ENCODE peak calls at places on chromosomes 7 and 10, in four cellular contexts. One of them, this sample, is unnamed.

GRCh38 chr10:119413738-119414611 is 128.5 kb downstream of the RGS10 start:
- DNase-seq in CD8-positive, alpha-beta T cell: no peak
- DNase-seq in BE2C: no peak
- DNase-seq in neural progenitor cell: no peak
- DNase-seq in this sample: peak; percentile 67

GRCh38 chr7:85186521-85187241 is at the start of gene SEMA3D:
- DNase-seq in neural progenitor cell: peak; percentile 92
- DNase-seq in BE2C: peak; percentile 88
- DNase-seq in CD8-positive, alpha-beta T cell: no peak
- DNase-seq in this sample: peak; percentile 98

GRCh38 chr7:79307376-79307775 is 146.1 kb downstream of the MAGI2 start:
- DNase-seq in BE2C: no peak
- DNase-seq in CD8-positive, alpha-beta T cell: no peak
- DNase-seq in neural progenitor cell: no peak
- DNase-seq in this sample: no peak

GRCh38 chr7:140625908-140626868 is 14.4 kb downstream of the DENND2A start:
- DNase-seq in CD8-positive, alpha-beta T cell: no peak
- DNase-seq in neural progenitor cell: peak; percentile 48
- DNase-seq in BE2C: peak; percentile 79
- DNase-seq in this sample: peak; percentile 99

GRCh38 chr7:5494683-5495561 is 71.3 kb upstream of the TNRC18 start:
- DNase-seq in neural progenitor cell: peak; percentile 90
- DNase-seq in CD8-positive, alpha-beta T cell: peak; percentile 56
- DNase-seq in BE2C: peak; percentile 85
- DNase-seq in this sample: peak; percentile 88

GRCh38 chr7:16644987-16645592 is 464 bp downstream of the ANKMY2 start:
- DNase-seq in CD8-positive, alpha-beta T cell: no peak
- DNase-seq in neural progenitor cell: peak; percentile 75
- DNase-seq in BE2C: no peak
- DNase-seq in this sample: peak; percentile 75

GRCh38 chr10:117411440-117412428 is 36.5 kb upstream of the PDZD8 start:
- DNase-seq in BE2C: peak; percentile 80
- DNase-seq in neural progenitor cell: no peak
- DNase-seq in CD8-positive, alpha-beta T cell: no peak
- DNase-seq in this sample: no peak

GRCh38 chr7:91082854-91083495 is 181.3 kb upstream of the FZD1 start:
- DNase-seq in neural progenitor cell: no peak
- DNase-seq in CD8-positive, alpha-beta T cell: no peak
- DNase-seq in BE2C: no peak
- DNase-seq in this sample: peak; percentile 47

GRCh38 chr10:91590142-91590903 is 42.5 kb downstream of the PPP1R3C start:
- DNase-seq in neural progenitor cell: no peak
- DNase-seq in BE2C: no peak
- DNase-seq in CD8-positive, alpha-beta T cell: no peak
- DNase-seq in this sample: no peak

GRCh38 chr10:24617771-24618396 is 105.8 kb downstream of the ARHGAP21 start:
- DNase-seq in neural progenitor cell: peak; percentile 75
- DNase-seq in BE2C: peak; percentile 51
- DNase-seq in CD8-positive, alpha-beta T cell: peak; percentile 3
- DNase-seq in this sample: peak; percentile 57

GRCh38 chr10:117413928-117414618 is 38.8 kb upstream of the PDZD8 start:
- DNase-seq in CD8-positive, alpha-beta T cell: no peak
- DNase-seq in neural progenitor cell: no peak
- DNase-seq in BE2C: no peak
- DNase-seq in this sample: no peak

GRCh38 chr10:127408733-127409132 is 140.4 kb upstream of the NPS start:
- DNase-seq in neural progenitor cell: no peak
- DNase-seq in BE2C: no peak
- DNase-seq in CD8-positive, alpha-beta T cell: no peak
- DNase-seq in this sample: no peak

GRCh38 chr7:8742837-8743236 is 309.4 kb downstream of the NXPH1 start:
- DNase-seq in BE2C: no peak
- DNase-seq in CD8-positive, alpha-beta T cell: no peak
- DNase-seq in neural progenitor cell: no peak
- DNase-seq in this sample: no peak

GRCh38 chr10:31133628-31134302 is 102.1 kb upstream of the ZNF438 start:
- DNase-seq in CD8-positive, alpha-beta T cell: peak; percentile 37
- DNase-seq in neural progenitor cell: peak; percentile 92
- DNase-seq in BE2C: peak; percentile 92
- DNase-seq in this sample: peak; percentile 93

GRCh38 chr10:49379596-49380410 is 16.1 kb downstream of the DRGX start:
- DNase-seq in neural progenitor cell: no peak
- DNase-seq in CD8-positive, alpha-beta T cell: no peak
- DNase-seq in BE2C: no peak
- DNase-seq in this sample: no peak

GRCh38 chr7:141785711-141786552 is 4.1 kb upstream of the TAS2R5 start:
- DNase-seq in neural progenitor cell: peak; percentile 62
- DNase-seq in CD8-positive, alpha-beta T cell: no peak
- DNase-seq in BE2C: peak; percentile 18
- DNase-seq in this sample: peak; percentile 26

GRCh38 chr10:79190740-79191261 is 122.0 kb downstream of the ZMIZ1 start:
- DNase-seq in BE2C: no peak
- DNase-seq in neural progenitor cell: no peak
- DNase-seq in CD8-positive, alpha-beta T cell: no peak
- DNase-seq in this sample: no peak

GRCh38 chr7:36224916-36225858 is 72.1 kb downstream of the EEPD1 start:
- DNase-seq in neural progenitor cell: no peak
- DNase-seq in CD8-positive, alpha-beta T cell: no peak
- DNase-seq in BE2C: no peak
- DNase-seq in this sample: no peak

GRCh38 chr7:107468824-107469223 is 1.0 kb upstream of the GPR22 start:
- DNase-seq in neural progenitor cell: no peak
- DNase-seq in CD8-positive, alpha-beta T cell: no peak
- DNase-seq in BE2C: no peak
- DNase-seq in this sample: no peak

GRCh38 chr7:99392659-99393362 is 15.6 kb downstream of the PDAP1 start:
- DNase-seq in CD8-positive, alpha-beta T cell: peak; percentile 61
- DNase-seq in neural progenitor cell: peak; percentile 90
- DNase-seq in BE2C: peak; percentile 86
- DNase-seq in this sample: peak; percentile 66

GRCh38 chr7:73703985-73704639 is 15.4 kb downstream of the STX1A start:
- DNase-seq in BE2C: peak; percentile 90
- DNase-seq in CD8-positive, alpha-beta T cell: no peak
- DNase-seq in neural progenitor cell: peak; percentile 95
- DNase-seq in this sample: peak; percentile 60

GRCh38 chr7:97024209-97025129 is at the start of gene DLX5:
- DNase-seq in CD8-positive, alpha-beta T cell: no peak
- DNase-seq in neural progenitor cell: peak; percentile 90
- DNase-seq in BE2C: peak; percentile 61
- DNase-seq in this sample: no peak

GRCh38 chr7:126286317-126286716 is 966.4 kb downstream of the GRM8 start:
- DNase-seq in neural progenitor cell: no peak
- DNase-seq in BE2C: no peak
- DNase-seq in CD8-positive, alpha-beta T cell: no peak
- DNase-seq in this sample: no peak

GRCh38 chr7:6618621-6619020 is 3.2 kb downstream of the ZNF853 start:
- DNase-seq in neural progenitor cell: no peak
- DNase-seq in BE2C: no peak
- DNase-seq in CD8-positive, alpha-beta T cell: no peak
- DNase-seq in this sample: no peak

GRCh38 chr7:101856488-101857357 is 39.3 kb downstream of the CUX1 start:
- DNase-seq in CD8-positive, alpha-beta T cell: peak; percentile 64
- DNase-seq in BE2C: peak; percentile 97
- DNase-seq in neural progenitor cell: no peak
- DNase-seq in this sample: peak; percentile 98

GRCh38 chr10:101367569-101368453 is 13.8 kb downstream of the BTRC start:
- DNase-seq in neural progenitor cell: no peak
- DNase-seq in BE2C: no peak
- DNase-seq in CD8-positive, alpha-beta T cell: no peak
- DNase-seq in this sample: no peak

GRCh38 chr10:132862485-132863420 is 76.8 kb upstream of the NKX6-2 start:
- DNase-seq in CD8-positive, alpha-beta T cell: no peak
- DNase-seq in BE2C: no peak
- DNase-seq in neural progenitor cell: no peak
- DNase-seq in this sample: no peak

GRCh38 chr10:99115703-99116102 is 119.9 kb downstream of the HPSE2 start:
- DNase-seq in neural progenitor cell: no peak
- DNase-seq in CD8-positive, alpha-beta T cell: no peak
- DNase-seq in BE2C: no peak
- DNase-seq in this sample: no peak

GRCh38 chr7:95199779-95200558 is 124.4 kb downstream of the PON1 start:
- DNase-seq in CD8-positive, alpha-beta T cell: no peak
- DNase-seq in neural progenitor cell: peak; percentile 60
- DNase-seq in BE2C: peak; percentile 33
- DNase-seq in this sample: peak; percentile 70

GRCh38 chr7:132317856-132318255 is 258.4 kb downstream of the PLXNA4 start:
- DNase-seq in BE2C: no peak
- DNase-seq in CD8-positive, alpha-beta T cell: no peak
- DNase-seq in neural progenitor cell: no peak
- DNase-seq in this sample: no peak

GRCh38 chr10:50577681-50578350 is 45.9 kb downstream of the SGMS1 start:
- DNase-seq in neural progenitor cell: no peak
- DNase-seq in CD8-positive, alpha-beta T cell: no peak
- DNase-seq in BE2C: peak; percentile 22
- DNase-seq in this sample: peak; percentile 84

GRCh38 chr7:79761876-79762429 is 308.5 kb upstream of the MAGI2 start:
- DNase-seq in BE2C: peak; percentile 58
- DNase-seq in neural progenitor cell: no peak
- DNase-seq in CD8-positive, alpha-beta T cell: no peak
- DNase-seq in this sample: peak; percentile 22

GRCh38 chr10:34420795-34421194 is 394.3 kb downstream of the PARD3 start:
- DNase-seq in CD8-positive, alpha-beta T cell: no peak
- DNase-seq in BE2C: no peak
- DNase-seq in neural progenitor cell: no peak
- DNase-seq in this sample: no peak

GRCh38 chr10:51389415-51390342 is 309.7 kb downstream of the CSTF2T start:
- DNase-seq in neural progenitor cell: peak; percentile 78
- DNase-seq in BE2C: peak; percentile 68
- DNase-seq in CD8-positive, alpha-beta T cell: no peak
- DNase-seq in this sample: peak; percentile 67

GRCh38 chr7:134513169-134513752 is 14.1 kb upstream of the AKR1B10 start:
- DNase-seq in neural progenitor cell: peak; percentile 66
- DNase-seq in CD8-positive, alpha-beta T cell: no peak
- DNase-seq in BE2C: peak; percentile 38
- DNase-seq in this sample: peak; percentile 75

GRCh38 chr7:87926581-87927461 is 7.2 kb upstream of the ADAM22 start:
- DNase-seq in neural progenitor cell: peak; percentile 43
- DNase-seq in BE2C: no peak
- DNase-seq in CD8-positive, alpha-beta T cell: no peak
- DNase-seq in this sample: no peak
- H3K4me3 ChIP-seq in neural progenitor cell: no peak overlapping the region
- H3K4me3 ChIP-seq in BE2C: no peak overlapping the region
- H3K4me3 ChIP-seq in CD8-positive, alpha-beta T cell: no peak overlapping the region
- H3K4me3 ChIP-seq in this sample: no peak overlapping the region

DNA sequence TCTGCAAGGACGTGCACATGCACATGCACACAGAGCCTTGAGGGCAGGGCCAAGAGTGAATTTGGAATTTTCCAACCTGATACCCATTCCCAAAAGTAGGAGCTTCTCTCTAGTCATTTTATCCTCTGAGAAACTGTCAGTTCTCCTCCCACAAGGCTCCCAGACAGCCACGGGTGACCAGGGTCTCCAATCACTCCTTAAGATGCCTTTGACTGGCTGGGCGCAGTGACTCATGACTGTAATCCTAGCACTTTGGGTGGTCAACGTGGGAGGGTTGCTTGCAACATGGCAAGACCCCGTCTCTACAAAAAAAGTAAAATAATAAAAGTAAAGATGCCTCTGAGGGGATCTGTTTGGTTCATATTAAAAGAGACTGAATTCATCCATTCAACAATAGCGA is 13.2 kb downstream of the SCD start:
- DNase-seq in BE2C: no peak
- DNase-seq in CD8-positive, alpha-beta T cell: no peak
- DNase-seq in neural progenitor cell: no peak
- DNase-seq in this sample: no peak
- H3K36me3 ChIP-seq in BE2C: peaks cover 72% of the 10 kb centered on the region
- H3K36me3 ChIP-seq in CD8-positive, alpha-beta T cell: no peaks in the 10 kb centered on the region
- H3K36me3 ChIP-seq in neural progenitor cell: peaks cover 27% of the 10 kb centered on the region
- H3K36me3 ChIP-seq in this sample: peaks cover 81% of the 10 kb centered on the region

GRCh38 chr7:122364761-122365280 is 60.3 kb upstream of the FEZF1 start:
- DNase-seq in CD8-positive, alpha-beta T cell: no peak
- DNase-seq in BE2C: no peak
- DNase-seq in neural progenitor cell: no peak
- DNase-seq in this sample: no peak

GRCh38 chr7:122369756-122370155 is 65.2 kb upstream of the FEZF1 start:
- DNase-seq in CD8-positive, alpha-beta T cell: no peak
- DNase-seq in BE2C: no peak
- DNase-seq in neural progenitor cell: peak; percentile 58
- DNase-seq in this sample: no peak
- H3K4me3 ChIP-seq in CD8-positive, alpha-beta T cell: no peak overlapping the region
- H3K4me3 ChIP-seq in BE2C: no peak overlapping the region
- H3K4me3 ChIP-seq in neural progenitor cell: no peak overlapping the region
- H3K4me3 ChIP-seq in this sample: no peak overlapping the region

DNA sequence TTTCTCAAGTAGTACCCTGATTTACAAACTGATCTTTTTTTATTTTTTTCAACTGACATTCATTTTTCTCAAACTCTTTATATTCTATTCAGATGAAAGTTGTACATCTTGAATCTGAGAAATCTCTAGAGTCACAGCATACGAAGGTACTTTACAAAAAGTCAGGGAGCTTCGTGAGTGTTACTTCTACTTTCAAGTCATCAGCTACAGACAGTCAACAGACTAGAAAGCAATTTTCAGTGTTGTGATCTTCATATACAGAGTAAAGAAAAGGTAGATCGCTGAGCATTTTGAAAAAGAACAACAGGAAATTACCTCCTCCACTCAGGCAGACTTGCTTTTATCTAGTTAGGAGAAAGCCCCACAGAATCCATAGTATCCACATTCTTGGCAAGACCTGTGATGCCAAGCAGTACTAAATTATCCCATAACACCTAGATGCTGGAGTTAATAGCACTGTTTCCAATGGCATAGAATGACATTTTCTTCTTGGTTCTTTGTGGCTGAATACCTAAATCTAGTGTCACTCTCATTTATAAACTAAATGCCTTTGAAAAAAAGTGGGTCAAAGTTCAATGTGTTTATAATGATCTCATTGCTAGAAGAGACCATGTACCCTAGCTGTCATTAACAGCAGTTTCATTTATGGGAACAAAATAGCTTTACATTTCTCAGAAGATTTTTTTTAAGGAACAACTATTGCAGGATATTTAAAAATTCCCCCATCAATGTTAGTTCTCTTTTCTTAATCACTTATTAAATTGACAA is 12.0 kb upstream of the ZNF800 start:
- DNase-seq in BE2C: no peak
- DNase-seq in neural progenitor cell: no peak
- DNase-seq in CD8-positive, alpha-beta T cell: no peak
- DNase-seq in this sample: no peak
- H3K36me3 ChIP-seq in BE2C: no peaks in the 10 kb centered on the region
- H3K36me3 ChIP-seq in neural progenitor cell: no peaks in the 10 kb centered on the region
- H3K36me3 ChIP-seq in CD8-positive, alpha-beta T cell: no peaks in the 10 kb centered on the region
- H3K36me3 ChIP-seq in this sample: no peaks in the 10 kb centered on the region

GRCh38 chr10:82680688-82681087 is 805.7 kb downstream of the NRG3 start:
- DNase-seq in BE2C: no peak
- DNase-seq in CD8-positive, alpha-beta T cell: no peak
- DNase-seq in neural progenitor cell: no peak
- DNase-seq in this sample: no peak
- H3K4me3 ChIP-seq in BE2C: no peak overlapping the region
- H3K4me3 ChIP-seq in CD8-positive, alpha-beta T cell: no peak overlapping the region
- H3K4me3 ChIP-seq in neural progenitor cell: no peak overlapping the region
- H3K4me3 ChIP-seq in this sample: no peak overlapping the region